ENCODE peak calls at places on chromosome 14, in seven cellular contexts. S, D, A, T, E, W and L are unnamed samples.

GRCh38 chr14:71322660-71323250 is 415.5 kb downstream of the PCNX1 start:
- DNase-seq in T (no peak), W (no peak), A (no peak), D (peak), S (peak), E (peak), L (no peak)

GRCh38 chr14:56759094-56759493 is 51.2 kb downstream of the OTX2 start:
- DNase-seq in E (no peak), D (no peak), S (no peak), T (no peak), W (no peak), A (no peak), L (no peak)

GRCh38 chr14:101561145-101561896 is at the start of gene DIO3:
- DNase-seq in S (peak), E (no peak), A (no peak), D (no peak), W (no peak), T (no peak), L (peak)

GRCh38 chr14:94654071-94654974 is 42.1 kb downstream of the SERPINA3 start:
- DNase-seq in S (no peak), A (no peak), E (peak), D (no peak), W (no peak), T (no peak), L (peak)

GRCh38 chr14:67705211-67705610 is 3.5 kb downstream of the RDH12 start:
- DNase-seq in S (no peak), W (no peak), D (no peak), T (no peak), A (no peak), E (no peak), L (no peak)

GRCh38 chr14:94269156-94269555 is 23.9 kb downstream of the SERPINA10 start:
- DNase-seq in T (no peak), A (no peak), W (no peak), E (peak), D (no peak), S (no peak), L (peak)

GRCh38 chr14:75025082-75025481 is 22.4 kb downstream of the EIF2B2 start:
- DNase-seq in T (no peak), D (no peak), S (no peak), E (no peak), A (no peak), W (no peak), L (no peak)

GRCh38 chr14:36941783-36942521 is 230.5 kb downstream of the SLC25A21 start:
- DNase-seq in W (peak), D (peak), S (peak), A (peak), T (no peak), E (peak), L (peak)

GRCh38 chr14:99325591-99325990 is 53.6 kb upstream of the BCL11B start:
- DNase-seq in T (no peak), D (no peak), W (no peak), E (no peak), A (no peak), S (no peak), L (peak)

GRCh38 chr14:100313045-100313400 is 6.8 kb upstream of the SLC25A29 start:
- DNase-seq in T (no peak), S (no peak), E (no peak), D (no peak), W (no peak), A (no peak), L (no peak)

GRCh38 chr14:54782803-54783659 is 119.6 kb downstream of the GCH1 start:
- DNase-seq in D (no peak), T (no peak), E (no peak), S (peak), W (no peak), A (peak), L (peak)

GRCh38 chr14:66066991-66067788 is 419.0 kb upstream of the CCDC196 start:
- DNase-seq in D (no peak), S (no peak), W (no peak), T (no peak), A (no peak), E (no peak), L (no peak)

GRCh38 chr14:64800000-64800399 is 79.7 kb downstream of the SPTB start:
- DNase-seq in D (peak), T (no peak), E (peak), W (no peak), A (no peak), S (peak), L (no peak)

GRCh38 chr14:80996049-80996901 is 40.9 kb downstream of the TSHR start:
- DNase-seq in T (no peak), D (peak), E (peak), A (peak), S (peak), W (no peak), L (peak)

GRCh38 chr14:24055971-24056799 is 4.4 kb downstream of the CARMIL3 start:
- DNase-seq in T (no peak), S (no peak), D (no peak), A (no peak), W (no peak), E (no peak), L (no peak)

GRCh38 chr14:28770061-28770460 is 3.5 kb downstream of the FOXG1 start:
- DNase-seq in A (no peak), S (no peak), W (no peak), E (no peak), T (no peak), D (no peak), L (no peak)

GRCh38 chr14:69637503-69638030 is 26.2 kb downstream of the SUSD6 start:
- DNase-seq in S (peak), D (no peak), E (no peak), A (no peak), W (no peak), T (no peak), L (no peak)

GRCh38 chr14:69424139-69424923 is 25.8 kb downstream of the SLC39A9 start:
- DNase-seq in E (no peak), W (no peak), S (no peak), T (no peak), A (no peak), D (no peak), L (no peak)

GRCh38 chr14:81219821-81220487 is 805 bp downstream of the GTF2A1 start:
- DNase-seq in E (no peak), S (peak), T (peak), W (no peak), D (peak), A (peak), L (peak)

GRCh38 chr14:21097616-21098133 is 780 bp downstream of the ZNF219 start:
- DNase-seq in A (no peak), W (no peak), T (no peak), E (peak), S (peak), D (no peak), L (no peak)

GRCh38 chr14:69226736-69227135 is 33.2 kb upstream of the GALNT16 start:
- DNase-seq in E (no peak), S (no peak), A (no peak), T (no peak), D (no peak), W (no peak), L (no peak)

GRCh38 chr14:72443991-72444431 is 449.9 kb downstream of the DPF3 start:
- DNase-seq in A (peak), E (no peak), S (no peak), T (no peak), D (no peak), W (no peak), L (no peak)

GRCh38 chr14:61747342-61747741 is 14.9 kb upstream of the SNAPC1 start:
- DNase-seq in A (no peak), T (no peak), S (no peak), E (no peak), D (no peak), W (no peak), L (no peak)